ENCODE peak calls at places on chromosomes 6 and 20, in five cellular contexts. H is NB4; O is CD4-positive, alpha-beta T cell; C is natural killer cell; A is spleen. Q is an unnamed sample.

GRCh38 chr6:27532820-27533538 is 60.1 kb upstream of the ZNF184 start:
- DNase-seq in C (no peak), H (no peak), O (no peak), A (no peak), Q (no peak)

GRCh38 chr6:137399949-137400443 is 94.2 kb downstream of the OLIG3 start:
- DNase-seq in H (no peak), C (no peak), O (no peak), A (no peak), Q (no peak)

GRCh38 chr6:63634630-63635029 is 972 bp upstream of the PHF3 start:
- DNase-seq in C (no peak), O (no peak), H (no peak), A (no peak), Q (no peak)

GRCh38 chr6:127586372-127586771 is 9.4 kb downstream of the C6orf58 start:
- DNase-seq in A (no peak), H (peak; percentile 4), C (no peak), O (no peak), Q (no peak)

GRCh38 chr6:83193747-83194582 is 808 bp downstream of the RWDD2A start:
- DNase-seq in C (peak; percentile 19), A (peak; percentile 88), O (no peak), H (peak; percentile 22), Q (peak; percentile 44)

GRCh38 chr20:12152996-12153395 is 235.3 kb downstream of the BTBD3 start:
- DNase-seq in C (no peak), H (no peak), A (no peak), O (no peak), Q (no peak)

GRCh38 chr6:26296556-26296856 is 68.5 kb upstream of the BTN3A2 start:
- DNase-seq in H (no peak), A (no peak), C (no peak), O (no peak), Q (no peak)

GRCh38 chr6:169921853-169922779 is 170.7 kb downstream of the ERMARD start:
- DNase-seq in H (peak; percentile 91), A (peak; percentile 69), C (no peak), O (no peak), Q (no peak)

GRCh38 chr6:168016756-168017525 is 19.5 kb downstream of the KIF25 start:
- DNase-seq in A (no peak), H (no peak), O (no peak), C (no peak), Q (no peak)

GRCh38 chr6:1509241-1509640 is 100.5 kb upstream of the FOXC1 start:
- DNase-seq in H (no peak), O (no peak), C (no peak), A (no peak), Q (no peak)

GRCh38 chr6:125444234-125444949 is 142.6 kb upstream of the HDDC2 start:
- DNase-seq in H (no peak), A (no peak), C (no peak), O (no peak), Q (peak; percentile 44)

GRCh38 chr6:158002951-158003853 is 21.5 kb downstream of the SYNJ2 start:
- DNase-seq in O (no peak), A (peak; percentile 48), C (no peak), H (no peak), Q (peak; percentile 74)

GRCh38 chr20:62650551-62651284 is 8.4 kb downstream of the SLCO4A1 start:
- DNase-seq in A (no peak), H (no peak), O (no peak), C (no peak), Q (no peak)

GRCh38 chr20:44799691-44800090 is 10.7 kb downstream of the RIMS4 start:
- DNase-seq in A (no peak), H (no peak), C (no peak), O (no peak), Q (no peak)

GRCh38 chr6:112086744-112087135 is 542 bp downstream of the TUBE1 start:
- DNase-seq in C (no peak), A (no peak), H (peak; percentile 69), O (no peak), Q (no peak)

GRCh38 chr20:32767418-32768198 is 5.4 kb downstream of the DNMT3B start:
- DNase-seq in H (no peak), O (no peak), A (no peak), C (no peak), Q (no peak)

GRCh38 chr6:1997702-1998101 is 247.7 kb downstream of the GMDS start:
- DNase-seq in C (no peak), O (no peak), H (no peak), A (no peak), Q (no peak)

GRCh38 chr6:125780540-125781306 is 10.0 kb upstream of the NCOA7 start:
- DNase-seq in C (peak; percentile 53), O (peak; percentile 52), H (peak; percentile 89), A (peak; percentile 88), Q (peak; percentile 48)

GRCh38 chr6:2476376-2476775 is 231.0 kb upstream of the GMDS start:
- DNase-seq in C (no peak), H (no peak), O (no peak), A (no peak), Q (no peak)

DNA sequence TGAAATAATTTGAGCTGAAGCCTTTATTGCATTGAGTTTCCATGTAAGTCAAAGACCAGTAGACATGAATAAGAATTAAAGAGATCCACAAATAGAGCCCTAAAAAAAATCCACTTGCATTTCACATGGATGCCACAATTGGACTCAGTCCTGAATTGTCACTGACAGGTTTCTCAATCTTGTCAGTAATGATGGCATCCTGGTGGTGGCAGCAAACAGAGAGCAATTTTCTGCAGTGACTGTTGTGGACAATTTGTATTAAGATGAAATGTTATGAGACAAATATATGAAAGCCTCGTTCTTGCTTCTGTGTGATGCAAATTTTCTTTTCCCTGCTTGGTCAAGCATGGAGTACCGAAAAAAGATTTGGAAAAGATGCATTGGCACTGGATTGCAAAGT is 278.9 kb downstream of the SAMD5 start:
- DNase-seq in H (no peak), O (no peak), C (no peak), A (no peak), Q (no peak)
- TF ChIP-seq CTCF in H (no peak), O (no peak), C (no peak), A (no peak), Q (no peak)

GRCh38 chr6:48476257-48476656 is 365.3 kb upstream of the PTCHD4 start:
- DNase-seq in H (peak; percentile 2), C (no peak), O (no peak), A (no peak), Q (no peak)
- TF ChIP-seq CTCF in H (no peak), C (no peak), O (no peak), A (no peak), Q (no peak)

GRCh38 chr20:50282592-50283241 is 92.1 kb downstream of the CEBPB start:
- DNase-seq in H (peak; percentile 55), C (no peak), O (no peak), A (no peak), Q (no peak)
- TF ChIP-seq CTCF in H (peak; percentile 20), C (no peak), O (no peak), A (no peak), Q (no peak)

GRCh38 chr6:41193171-41193734 is 7.7 kb downstream of the TREML2 start:
- DNase-seq in C (no peak), A (no peak), O (no peak), H (no peak), Q (no peak)

GRCh38 chr6:41193884-41194283 is 7.1 kb downstream of the TREML2 start:
- DNase-seq in O (no peak), H (no peak), C (no peak), A (no peak), Q (no peak)

GRCh38 chr6:41189968-41190367 is 11.0 kb downstream of the TREML2 start:
- DNase-seq in C (no peak), H (no peak), A (no peak), O (no peak), Q (no peak)

GRCh38 chr6:41190791-41191190 is 10.2 kb downstream of the TREML2 start:
- DNase-seq in C (no peak), A (no peak), H (no peak), O (no peak), Q (no peak)

DNA sequence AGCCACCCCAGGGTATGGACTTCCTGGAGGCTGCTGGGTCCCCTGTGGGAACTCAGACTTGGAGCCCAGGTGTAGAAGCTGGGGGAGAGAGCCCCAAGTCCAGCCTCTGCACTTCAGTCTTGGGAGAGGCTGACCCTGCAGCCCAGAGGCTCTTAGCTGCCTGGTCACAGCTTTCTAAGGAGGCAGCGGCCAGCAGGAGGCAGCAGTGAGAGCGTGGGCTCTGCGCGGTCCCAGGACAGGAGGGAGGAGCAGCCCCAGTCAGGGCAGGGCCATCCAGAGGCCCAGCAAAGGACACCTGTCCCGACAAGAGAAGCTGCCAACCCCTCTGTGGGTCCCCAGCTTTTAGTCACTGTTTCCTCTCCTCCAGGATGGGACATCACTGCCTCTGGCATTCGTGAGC is 9.4 kb downstream of the TREML2 start:
- DNase-seq in H (peak; percentile 68), A (peak; percentile 85), C (peak; percentile 40), O (no peak), Q (no peak)
- TF ChIP-seq CTCF in H (peak; percentile 79), A (peak; percentile 17), C (peak; percentile 40), O (peak; percentile 48), Q (no peak)

Q was measured in uterus.